ENCODE peak calls at places on chromosomes 13 and 19, in five cellular contexts. A, D, F, J and I are unnamed samples.

GRCh38 chr13:113140677-113141590 is 17.5 kb upstream of the PROZ start:
- DNase-seq in D (no peak), F (no peak), J (no peak), A (no peak), I (peak)

GRCh38 chr13:41974262-41974900 is 13.5 kb upstream of the VWA8 start:
- DNase-seq in A (no peak), F (no peak), D (no peak), J (no peak), I (no peak)

GRCh38 chr13:86445584-86446140 is 646.4 kb upstream of the SLITRK6 start:
- DNase-seq in F (no peak), A (no peak), J (no peak), D (no peak), I (no peak)

GRCh38 chr13:46633416-46633815 is 80.4 kb downstream of the LRCH1 start:
- DNase-seq in J (peak), D (no peak), F (peak), A (peak), I (no peak)

GRCh38 chr19:1618157-1619093 is 13.2 kb upstream of the UQCR11 start:
- DNase-seq in A (no peak), F (peak), D (no peak), J (no peak), I (peak)

GRCh38 chr19:10553943-10554381 is 10.3 kb downstream of the ATG4D start:
- DNase-seq in A (no peak), F (no peak), J (no peak), D (no peak), I (no peak)

GRCh38 chr13:97122381-97122996 is 99.6 kb upstream of the MBNL2 start:
- DNase-seq in J (peak), A (peak), F (no peak), D (no peak), I (no peak)

GRCh38 chr13:36148436-36148835 is 17.3 kb upstream of the DCLK1 start:
- DNase-seq in A (no peak), J (no peak), D (no peak), F (no peak), I (no peak)

GRCh38 chr13:107765724-107766436 is 449.5 kb downstream of the LIG4 start:
- DNase-seq in J (peak), A (peak), D (no peak), F (no peak), I (no peak)

GRCh38 chr19:53808710-53809125 is 15.4 kb downstream of the NLRP12 start:
- DNase-seq in D (no peak), A (peak), F (peak), J (peak), I (peak)

GRCh38 chr19:33704271-33704670 is 82.5 kb downstream of the CHST8 start:
- DNase-seq in D (no peak), J (no peak), A (no peak), F (no peak), I (no peak)

GRCh38 chr13:46168341-46168740 is 13.6 kb downstream of the LCP1 start:
- DNase-seq in A (no peak), F (no peak), D (no peak), J (peak), I (no peak)

GRCh38 chr13:39013462-39013861 is 22.8 kb upstream of the STOML3 start:
- DNase-seq in J (no peak), D (no peak), A (no peak), F (no peak), I (no peak)

GRCh38 chr19:14536926-14537692 is 7.7 kb downstream of the TECR start:
- DNase-seq in D (peak), F (peak), J (peak), A (no peak), I (peak)

GRCh38 chr13:35794734-35795389 is 318.4 kb upstream of the MAB21L1 start:
- DNase-seq in F (no peak), D (no peak), A (peak), J (no peak), I (no peak)

GRCh38 chr13:91767681-91768080 is 369.3 kb downstream of the GPC5 start:
- DNase-seq in F (peak), A (no peak), J (peak), D (no peak), I (no peak)

GRCh38 chr13:26811636-26812035 is 51.0 kb upstream of the GPR12 start:
- DNase-seq in F (no peak), A (no peak), J (no peak), D (no peak), I (no peak)

GRCh38 chr13:42355118-42355840 is 83.3 kb downstream of the AKAP11 start:
- DNase-seq in F (peak), A (no peak), D (no peak), J (no peak), I (no peak)

GRCh38 chr19:19226663-19227062 is 14.9 kb downstream of the NCAN start:
- DNase-seq in F (no peak), D (no peak), A (no peak), J (no peak), I (peak)

GRCh38 chr13:38941353-38941945 is 49.2 kb downstream of the STOML3 start:
- DNase-seq in A (no peak), J (peak), D (no peak), F (no peak), I (no peak)

GRCh38 chr13:28636078-28636477 is 22.9 kb upstream of the POMP start:
- DNase-seq in J (no peak), A (peak), F (no peak), D (no peak), I (no peak)

GRCh38 chr19:288911-289310 is 2.3 kb downstream of the PLPP2 start:
- DNase-seq in F (no peak), D (no peak), J (no peak), A (no peak), I (no peak)

GRCh38 chr19:56341948-56342347 is 27.3 kb upstream of the ZSCAN5A start:
- DNase-seq in D (no peak), J (no peak), A (no peak), F (peak), I (no peak)

GRCh38 chr19:51127032-51127431 is 2.3 kb downstream of the SIGLEC9 start:
- DNase-seq in A (no peak), D (no peak), J (no peak), F (no peak), I (no peak)

GRCh38 chr19:16283103-16283469 is 41.5 kb upstream of the KLF2 start:
- DNase-seq in D (no peak), F (no peak), J (no peak), A (no peak), I (no peak)

GRCh38 chr19:1164684-1165531 is 9.2 kb downstream of the SBNO2 start:
- DNase-seq in F (no peak), D (no peak), J (no peak), A (no peak), I (no peak)

GRCh38 chr13:104841110-104841509 is 1694.4 kb downstream of the EFNB2 start:
- DNase-seq in A (no peak), F (no peak), D (no peak), J (no peak), I (no peak)

GRCh38 chr19:10836478-10837325 is 690 bp upstream of the TMED1 start:
- DNase-seq in J (no peak), D (no peak), A (no peak), F (no peak), I (peak)

GRCh38 chr19:41531438-41532311 is 44.3 kb upstream of the CEACAM21 start:
- DNase-seq in F (peak), J (peak), A (peak), D (no peak), I (no peak)

GRCh38 chr19:13794388-13794751 is 873 bp upstream of the ZSWIM4 start:
- DNase-seq in A (peak), F (no peak), J (peak), D (no peak), I (no peak)

GRCh38 chr19:15244106-15244803 is 12.0 kb upstream of the EPHX3 start:
- DNase-seq in A (no peak), J (no peak), D (no peak), F (no peak), I (no peak)

GRCh38 chr19:47726467-47726866 is 13.2 kb downstream of the EHD2 start:
- DNase-seq in D (no peak), A (peak), F (no peak), J (peak), I (no peak)

GRCh38 chr19:47730910-47731309 is 14.4 kb upstream of the NOP53 start:
- DNase-seq in D (no peak), F (no peak), A (no peak), J (no peak), I (no peak)

GRCh38 chr19:47730521-47730889 is 14.8 kb upstream of the NOP53 start:
- DNase-seq in J (no peak), F (no peak), D (no peak), A (no peak), I (no peak)

GRCh38 chr19:47729799-47730520 is 15.4 kb upstream of the NOP53 start:
- DNase-seq in D (no peak), F (peak), A (no peak), J (no peak), I (peak)

GRCh38 chr19:47729468-47729798 is 15.9 kb upstream of the NOP53 start:
- DNase-seq in A (peak), D (no peak), F (peak), J (peak), I (peak)
- H2BK15ac ChIP-seq in A (peak), D (no peak), F (no peak), J (no peak), I (no peak)

GRCh38 chr13:111536239-111536638 is 215.8 kb downstream of the TEX29 start:
- DNase-seq in D (no peak), A (no peak), F (no peak), J (no peak), I (no peak)

GRCh38 chr13:111534646-111535461 is 214.4 kb downstream of the TEX29 start:
- DNase-seq in J (no peak), D (peak), A (no peak), F (peak), I (peak)

GRCh38 chr13:111539252-111539651 is 218.8 kb downstream of the TEX29 start:
- DNase-seq in A (no peak), F (no peak), J (no peak), D (no peak), I (no peak)

GRCh38 chr13:111537843-111538499 is 217.5 kb downstream of the TEX29 start:
- DNase-seq in J (no peak), F (no peak), A (no peak), D (no peak), I (no peak)

DNA sequence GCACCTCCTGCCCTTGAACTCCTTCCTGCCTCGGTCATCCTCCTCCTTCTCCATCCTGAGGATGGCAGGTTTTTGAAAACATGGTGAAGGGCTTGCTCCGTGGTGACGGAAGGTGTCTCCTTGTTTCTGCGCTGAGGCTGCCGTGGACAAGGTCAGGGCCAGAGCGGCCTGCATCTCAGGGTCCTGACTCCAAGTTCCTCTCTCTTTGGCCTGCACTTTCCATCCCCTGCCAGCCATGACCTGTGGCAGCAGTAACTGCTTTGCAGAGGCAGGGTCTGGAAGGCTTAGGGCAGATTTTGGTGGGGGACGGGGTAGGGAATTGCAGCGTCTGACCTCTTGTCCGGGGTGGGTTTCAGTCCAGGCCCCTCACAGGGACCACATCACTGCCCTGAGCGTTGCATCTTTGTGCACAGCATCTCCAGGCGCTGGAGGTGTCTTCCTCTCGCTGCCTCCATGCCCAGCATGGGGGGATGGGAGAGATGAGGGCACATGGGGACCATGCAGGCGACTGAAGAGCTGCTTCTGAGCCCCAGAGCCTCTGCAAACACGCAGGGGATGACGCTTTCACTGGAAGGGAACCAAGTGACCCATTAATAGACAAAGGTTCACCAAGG is 216.8 kb downstream of the TEX29 start:
- DNase-seq in F (no peak), A (no peak), D (no peak), J (no peak), I (no peak)
- H2BK15ac ChIP-seq in F (no peak), A (no peak), D (peak), J (no peak), I (no peak)

GRCh38 chr19:55090564-55090963 is 14.9 kb downstream of the EPS8L1 start:
- DNase-seq in A (no peak), J (no peak), F (no peak), D (no peak), I (no peak)

GRCh38 chr19:55089279-55089944 is 13.7 kb downstream of the EPS8L1 start:
- DNase-seq in D (no peak), F (no peak), A (no peak), J (no peak), I (no peak)

GRCh38 chr19:55092423-55093318 is 17.0 kb downstream of the EPS8L1 start:
- DNase-seq in D (no peak), J (no peak), F (peak), A (no peak), I (peak)

GRCh38 chr19:55091126-55091910 is 15.6 kb downstream of the EPS8L1 start:
- DNase-seq in F (no peak), A (no peak), J (no peak), D (no peak), I (no peak)

GRCh38 chr19:55091955-55092354 is 16.3 kb downstream of the EPS8L1 start:
- DNase-seq in D (no peak), F (peak), A (no peak), J (no peak), I (peak)
- H2BK15ac ChIP-seq in D (no peak), F (no peak), A (no peak), J (no peak), I (no peak)

GRCh38 chr19:48297975-48298374 is 27.4 kb upstream of the EMP3 start:
- DNase-seq in A (no peak), D (no peak), J (no peak), F (no peak), I (no peak)
- H2BK15ac ChIP-seq in A (no peak), D (no peak), J (no peak), F (no peak), I (no peak)

DNA sequence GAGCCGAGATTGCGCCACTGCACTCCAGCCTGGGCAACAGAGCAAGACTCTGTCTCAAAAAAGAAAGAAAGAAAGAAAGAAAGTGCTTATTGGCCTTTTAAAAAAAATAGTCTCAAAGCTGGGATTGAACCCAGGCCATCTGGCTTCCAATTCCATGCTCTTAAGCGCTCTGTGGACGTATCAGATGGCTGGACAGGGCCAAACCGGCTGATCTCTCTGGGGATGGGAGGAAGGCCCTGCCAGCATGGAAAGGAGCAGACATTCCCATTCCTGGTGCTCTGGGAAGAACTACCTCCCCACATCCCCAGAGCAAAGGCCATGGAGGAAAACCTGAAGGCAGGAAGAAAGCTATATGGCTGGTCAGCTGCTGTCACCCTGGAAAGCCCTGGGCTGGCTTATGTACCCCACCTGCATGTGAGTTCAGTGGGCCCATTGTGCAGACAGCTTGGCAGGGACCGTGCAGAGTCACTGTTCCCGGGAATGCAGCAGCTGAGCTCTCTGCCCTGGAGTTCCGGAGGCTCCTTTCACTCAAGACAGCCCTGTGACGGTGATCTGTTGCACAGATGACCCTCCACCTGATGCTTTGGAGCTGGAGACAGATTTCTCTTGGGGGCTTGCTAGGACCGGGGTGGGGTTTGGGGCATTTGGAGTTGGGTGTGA is 84.3 kb downstream of the SIPA1L3 start:
- DNase-seq in F (no peak), A (no peak), J (no peak), D (no peak), I (no peak)
- H2BK15ac ChIP-seq in F (no peak), A (no peak), J (peak), D (no peak), I (no peak)